ENCODE peak calls at places on chromosomes 5 and 9, in six cellular contexts. I is IMR-90, J is H1, D is neuronal stem cell, T is mesenchymal stem cell, B is H9. Y is an unnamed sample.

GRCh38 chr9:19161257-19162025 is 34.1 kb upstream of the PLIN2 start:
- DNase-seq in I (peak; percentile 99), J (no peak), D (no peak), T (peak; percentile 98), B (no peak), Y (peak; percentile 62)

GRCh38 chr5:24621809-24622208 is 23.0 kb downstream of the CDH10 start:
- DNase-seq in I (no peak), J (no peak), D (no peak), T (peak; percentile 83), B (no peak), Y (peak; percentile 62)

GRCh38 chr9:115157245-115157674 is 39.3 kb upstream of the TNC start:
- DNase-seq in I (peak; percentile 88), J (no peak), D (no peak), T (peak; percentile 88), B (no peak), Y (peak; percentile 81)

GRCh38 chr9:87322840-87323635 is 174.6 kb upstream of the DAPK1 start:
- DNase-seq in I (peak; percentile 32), J (no peak), D (no peak), T (no peak), B (no peak), Y (no peak)

GRCh38 chr9:101451498-101451897 is 15.9 kb upstream of the ALDOB start:
- DNase-seq in I (no peak), J (no peak), D (no peak), T (no peak), B (no peak), Y (no peak)

GRCh38 chr5:77844408-77845272 is 68.5 kb upstream of the TBCA start:
- DNase-seq in I (no peak), J (no peak), D (no peak), T (peak; percentile 33), B (no peak), Y (peak; percentile 67)

GRCh38 chr9:14222149-14222835 is 91.6 kb downstream of the NFIB start:
- DNase-seq in I (no peak), J (no peak), D (no peak), T (no peak), B (no peak), Y (peak; percentile 49)

GRCh38 chr9:105681724-105682123 is 12.6 kb upstream of the TMEM38B start:
- DNase-seq in I (peak; percentile 86), J (no peak), D (no peak), T (peak; percentile 88), B (no peak), Y (peak; percentile 59)

GRCh38 chr9:85302860-85303779 is 438.6 kb downstream of the AGTPBP1 start:
- DNase-seq in I (no peak), J (no peak), D (no peak), T (no peak), B (no peak), Y (no peak)

GRCh38 chr5:956941-957729 is 51.5 kb upstream of the NKD2 start:
- DNase-seq in I (peak; percentile 90), J (no peak), D (no peak), T (peak; percentile 96), B (peak; percentile 34), Y (peak; percentile 40)

GRCh38 chr5:17282283-17283120 is 65.1 kb downstream of the BASP1 start:
- DNase-seq in I (no peak), J (no peak), D (no peak), T (no peak), B (peak; percentile 30), Y (no peak)

GRCh38 chr5:57216714-57217113 is 42.9 kb downstream of the GPBP1 start:
- DNase-seq in I (peak; percentile 82), J (no peak), D (no peak), T (peak; percentile 51), B (no peak), Y (no peak)

GRCh38 chr5:120093178-120093577 is 370.9 kb upstream of the PRR16 start:
- DNase-seq in I (no peak), J (no peak), D (no peak), T (no peak), B (peak; percentile 38), Y (peak; percentile 28)

GRCh38 chr5:139190125-139190524 is 8.0 kb downstream of the SIL1 start:
- DNase-seq in I (peak; percentile 95), J (no peak), D (no peak), T (peak; percentile 89), B (no peak), Y (no peak)

GRCh38 chr9:110308504-110309109 is 29.1 kb downstream of the TXNDC8 start:
- DNase-seq in I (no peak), J (no peak), D (no peak), T (no peak), B (no peak), Y (no peak)

GRCh38 chr9:109399258-109399767 is 78.5 kb upstream of the EPB41L4B start:
- DNase-seq in I (no peak), J (no peak), D (no peak), T (no peak), B (no peak), Y (no peak)

GRCh38 chr5:156595132-156595787 is 254.8 kb upstream of the PPP1R2B start:
- DNase-seq in I (no peak), J (no peak), D (no peak), T (peak; percentile 8), B (no peak), Y (peak; percentile 7)

GRCh38 chr9:4228606-4229005 is 71.3 kb downstream of the GLIS3 start:
- DNase-seq in I (peak; percentile 59), J (no peak), D (no peak), T (peak; percentile 53), B (no peak), Y (peak; percentile 10)

GRCh38 chr5:138053554-138053953 is 20.7 kb upstream of the FAM13B start:
- DNase-seq in I (no peak), J (no peak), D (no peak), T (no peak), B (no peak), Y (no peak)

GRCh38 chr9:76369583-76369982 is 24.6 kb downstream of the RFK start:
- DNase-seq in I (peak; percentile 50), J (no peak), D (no peak), T (peak; percentile 43), B (no peak), Y (peak; percentile 31)

GRCh38 chr5:1514027-1514818 is 9.5 kb downstream of the LPCAT1 start:
- DNase-seq in I (no peak), J (no peak), D (no peak), T (no peak), B (peak; percentile 40), Y (no peak)

GRCh38 chr9:114884787-114885452 is 45.5 kb downstream of the TNFSF8 start:
- DNase-seq in I (peak; percentile 22), J (no peak), D (no peak), T (peak; percentile 42), B (no peak), Y (no peak)

GRCh38 chr5:132829742-132830435 is 558 bp downstream of the SHROOM1 start:
- DNase-seq in I (peak; percentile 56), J (no peak), D (no peak), T (peak; percentile 71), B (peak; percentile 72), Y (peak; percentile 78)

GRCh38 chr9:70829591-70830265 is 291.7 kb downstream of the TRPM3 start:
- DNase-seq in I (no peak), J (no peak), D (no peak), T (no peak), B (no peak), Y (no peak)

GRCh38 chr5:77806213-77806843 is 30.2 kb upstream of the TBCA start:
- DNase-seq in I (no peak), J (no peak), D (no peak), T (peak; percentile 20), B (no peak), Y (no peak)

GRCh38 chr9:2022560-2022959 is 7.4 kb downstream of the SMARCA2 start:
- DNase-seq in I (no peak), J (no peak), D (no peak), T (no peak), B (no peak), Y (no peak)

GRCh38 chr9:121699271-121700164 is 48.1 kb downstream of the DAB2IP start:
- DNase-seq in I (peak; percentile 55), J (no peak), D (peak; percentile 20), T (peak; percentile 63), B (peak; percentile 63), Y (peak; percentile 65)

GRCh38 chr5:81068635-81069034 is 108.5 kb downstream of the RASGRF2 start:
- DNase-seq in I (no peak), J (no peak), D (no peak), T (no peak), B (no peak), Y (peak; percentile 74)

GRCh38 chr5:108641596-108641995 is 106.1 kb upstream of the FER start:
- DNase-seq in I (no peak), J (no peak), D (no peak), T (no peak), B (no peak), Y (peak; percentile 50)

GRCh38 chr5:172983542-172984243 is at the start of gene ATP6V0E1:
- DNase-seq in I (peak; percentile 86), J (peak; percentile 77), D (peak; percentile 89), T (peak; percentile 93), B (peak; percentile 98), Y (peak; percentile 97)
- H2AK5ac ChIP-seq in I (peak within 1 kb of the TSS; percentile 79), J (peak within 1 kb of the TSS; percentile 3), D (no peak within 1 kb of the TSS), T (no peak within 1 kb of the TSS), B (no peak within 1 kb of the TSS), Y (no peak within 1 kb of the TSS)

DNA sequence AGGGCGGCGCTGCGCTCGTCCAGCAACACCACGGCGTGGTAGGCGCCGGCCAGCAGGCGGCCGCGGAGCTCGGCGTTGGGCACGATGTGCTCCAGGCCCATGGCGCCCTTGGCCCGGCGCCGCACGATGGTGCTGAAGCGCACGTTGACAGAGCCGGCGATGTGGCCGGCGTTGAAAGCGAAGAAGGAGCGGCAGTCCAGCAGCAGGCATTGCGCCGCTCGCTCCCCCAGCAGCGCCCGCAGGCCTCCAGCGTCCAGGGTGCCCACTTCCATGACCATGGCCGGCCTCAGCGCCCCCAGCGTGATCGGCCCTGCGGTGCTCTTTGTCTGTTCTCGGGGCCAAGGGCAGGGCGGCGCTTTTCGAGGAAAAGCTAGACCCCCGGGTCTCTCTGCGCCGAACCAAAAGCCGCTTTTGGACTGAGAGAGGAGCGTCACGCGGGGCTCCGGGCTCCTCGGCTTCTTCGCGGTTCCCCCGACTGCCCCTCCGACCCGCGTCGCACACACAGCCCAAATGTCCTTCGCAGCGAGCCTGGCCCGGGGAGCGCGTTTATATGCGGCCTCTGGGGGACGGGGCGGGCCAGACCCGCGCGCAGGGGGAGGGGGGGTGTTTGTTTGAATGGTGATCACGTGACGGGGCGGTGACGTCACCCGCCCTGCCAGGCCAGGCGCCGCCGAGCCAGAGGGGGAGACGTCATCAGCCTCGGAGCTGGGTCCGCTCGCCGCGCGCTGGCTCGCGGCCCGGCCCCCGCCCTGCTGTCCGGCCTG is at the start of gene DUSP1:
- DNase-seq in I (peak; percentile 98), J (peak; percentile 83), D (peak; percentile 96), T (peak; percentile 98), B (peak; percentile 96), Y (peak; percentile 98)
- H2AK5ac ChIP-seq in I (peak within 1 kb of the TSS; percentile 96), J (no peak within 1 kb of the TSS), D (no peak within 1 kb of the TSS), T (peak within 1 kb of the TSS; percentile 73), B (no peak within 1 kb of the TSS), Y (no peak within 1 kb of the TSS)

GRCh38 chr5:175478384-175479124 is at the start of gene SFXN1:
- DNase-seq in I (peak; percentile 68), J (no peak), D (peak; percentile 70), T (peak; percentile 70), B (peak; percentile 77), Y (peak; percentile 78)
- H2AK5ac ChIP-seq in I (peak within 1 kb of the TSS; percentile 96), J (no peak within 1 kb of the TSS), D (peak within 1 kb of the TSS; percentile 12), T (peak within 1 kb of the TSS; percentile 57), B (no peak within 1 kb of the TSS), Y (no peak within 1 kb of the TSS)

DNA sequence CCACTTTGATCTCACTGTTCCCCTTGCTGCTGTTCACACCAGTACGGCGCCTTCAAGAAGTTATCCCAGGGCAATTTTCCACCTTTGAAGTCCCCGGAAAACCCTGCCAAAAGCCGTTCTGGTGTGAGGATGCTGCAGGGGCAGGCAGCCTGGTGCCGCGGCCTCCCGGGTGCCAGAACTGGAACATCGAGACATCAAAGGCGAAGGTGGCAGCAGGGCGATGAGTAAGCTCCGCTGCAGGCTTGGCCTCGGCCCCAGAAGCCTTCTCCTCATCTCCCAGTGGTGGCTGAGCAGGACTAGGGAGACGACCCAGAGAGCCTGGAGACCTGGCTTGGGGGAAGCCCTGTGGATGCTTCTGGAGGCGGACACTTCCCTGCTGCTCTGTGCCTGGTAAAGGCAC is 115.3 kb upstream of the MSX2 start:
- DNase-seq in I (no peak), J (no peak), D (no peak), T (no peak), B (no peak), Y (no peak)
- H2AK5ac ChIP-seq in I (no peak overlapping the region), J (no peak overlapping the region), D (no peak overlapping the region), T (no peak overlapping the region), B (no peak overlapping the region), Y (no peak overlapping the region)